ENCODE peak calls at places on chromosomes 12 and 14, in ten cellular contexts. H, S, K, M, U, D, R, J, F and O are unnamed samples. For H3K4me1 and H3K9me3, the result is how much of the 10 kb centered on the place peaks cover.

GRCh38 chr14:72545411-72546311 is 348.2 kb downstream of the DPF3 start:
- DNase-seq in H (no peak), S (no peak), K (no peak), M (no peak), U (no peak), D (no peak), R (no peak), J (no peak), F (no peak), O (no peak)

GRCh38 chr12:52874573-52875435 is 26.0 kb upstream of the KRT78 start:
- DNase-seq in H (no peak), S (no peak), K (no peak), M (no peak), U (no peak), D (no peak), R (no peak), J (no peak), F (no peak), O (no peak)

GRCh38 chr14:59507063-59507751 is 22.9 kb downstream of the JKAMP start:
- DNase-seq in H (peak), S (peak), K (peak), M (no peak), U (peak), D (no peak), R (peak), J (peak), F (peak), O (no peak)

GRCh38 chr14:55366271-55366670 is 45.4 kb downstream of the ATG14 start:
- DNase-seq in H (no peak), S (no peak), K (no peak), M (no peak), U (no peak), D (no peak), R (no peak), J (no peak), F (no peak), O (no peak)

GRCh38 chr12:93297536-93297935 is 80.2 kb upstream of the NUDT4 start:
- DNase-seq in H (no peak), S (no peak), K (no peak), M (no peak), U (no peak), D (no peak), R (no peak), J (no peak), F (no peak), O (no peak)

GRCh38 chr14:95482967-95483842 is 33.2 kb downstream of the SYNE3 start:
- DNase-seq in H (peak), S (peak), K (no peak), M (no peak), U (peak), D (no peak), R (no peak), J (peak), F (peak), O (peak)

GRCh38 chr14:68727315-68728078 is 65.4 kb downstream of the ZFP36L1 start:
- DNase-seq in H (no peak), S (no peak), K (no peak), M (no peak), U (no peak), D (no peak), R (no peak), J (no peak), F (no peak), O (no peak)

GRCh38 chr14:75011356-75012097 is 8.8 kb downstream of the EIF2B2 start:
- DNase-seq in H (no peak), S (peak), K (no peak), M (no peak), U (no peak), D (no peak), R (no peak), J (no peak), F (no peak), O (no peak)

GRCh38 chr14:69263364-69263763 is 3.4 kb downstream of the GALNT16 start:
- DNase-seq in H (no peak), S (no peak), K (no peak), M (no peak), U (peak), D (no peak), R (no peak), J (no peak), F (peak), O (no peak)

GRCh38 chr12:14403711-14404164 is 38.3 kb downstream of the ATF7IP start:
- DNase-seq in H (no peak), S (no peak), K (peak), M (no peak), U (no peak), D (no peak), R (peak), J (no peak), F (peak), O (no peak)

GRCh38 chr12:88519802-88520435 is 60.4 kb downstream of the KITLG start:
- DNase-seq in H (no peak), S (no peak), K (no peak), M (no peak), U (no peak), D (no peak), R (no peak), J (no peak), F (no peak), O (no peak)

GRCh38 chr12:127599441-127599840 is 667.5 kb upstream of the TMEM132C start:
- DNase-seq in H (no peak), S (no peak), K (no peak), M (no peak), U (no peak), D (no peak), R (no peak), J (no peak), F (no peak), O (no peak)

GRCh38 chr12:51186465-51186864 is 13.5 kb upstream of the TFCP2 start:
- DNase-seq in H (no peak), S (no peak), K (no peak), M (no peak), U (no peak), D (no peak), R (peak), J (no peak), F (no peak), O (no peak)

GRCh38 chr14:22122227-22123187 is 448.9 kb upstream of the OR4E1 start:
- DNase-seq in H (no peak), S (no peak), K (no peak), M (no peak), U (no peak), D (no peak), R (peak), J (no peak), F (no peak), O (no peak)

GRCh38 chr12:13964666-13965065 is 16.7 kb downstream of the GRIN2B start:
- DNase-seq in H (no peak), S (no peak), K (no peak), M (no peak), U (no peak), D (no peak), R (no peak), J (no peak), F (no peak), O (no peak)

GRCh38 chr12:121536058-121536928 is 44.5 kb downstream of the KDM2B start:
- DNase-seq in H (no peak), S (no peak), K (peak), M (peak), U (peak), D (no peak), R (peak), J (peak), F (peak), O (no peak)

GRCh38 chr12:46964496-46965098 is 114.8 kb upstream of the PCED1B start:
- DNase-seq in H (no peak), S (peak), K (no peak), M (no peak), U (no peak), D (no peak), R (no peak), J (no peak), F (peak), O (peak)

GRCh38 chr14:67690011-67690410 is 5.6 kb downstream of the RDH11 start:
- DNase-seq in H (no peak), S (no peak), K (no peak), M (no peak), U (no peak), D (no peak), R (no peak), J (no peak), F (no peak), O (no peak)

GRCh38 chr12:48977290-48978281 is 536 bp upstream of the WNT1 start:
- DNase-seq in H (no peak), S (peak), K (peak), M (peak), U (no peak), D (no peak), R (peak), J (peak), F (peak), O (no peak)

GRCh38 chr14:101820283-101820798 is 58.8 kb downstream of the PPP2R5C start:
- DNase-seq in H (no peak), S (no peak), K (peak), M (no peak), U (no peak), D (no peak), R (no peak), J (no peak), F (no peak), O (no peak)

GRCh38 chr14:72318648-72319047 is 386.4 kb downstream of the RGS6 start:
- DNase-seq in H (no peak), S (no peak), K (no peak), M (no peak), U (no peak), D (no peak), R (no peak), J (no peak), F (no peak), O (no peak)

GRCh38 chr12:27277846-27278260 is 33.8 kb downstream of the STK38L start:
- DNase-seq in H (peak), S (no peak), K (no peak), M (no peak), U (no peak), D (no peak), R (no peak), J (no peak), F (peak), O (no peak)

DNA sequence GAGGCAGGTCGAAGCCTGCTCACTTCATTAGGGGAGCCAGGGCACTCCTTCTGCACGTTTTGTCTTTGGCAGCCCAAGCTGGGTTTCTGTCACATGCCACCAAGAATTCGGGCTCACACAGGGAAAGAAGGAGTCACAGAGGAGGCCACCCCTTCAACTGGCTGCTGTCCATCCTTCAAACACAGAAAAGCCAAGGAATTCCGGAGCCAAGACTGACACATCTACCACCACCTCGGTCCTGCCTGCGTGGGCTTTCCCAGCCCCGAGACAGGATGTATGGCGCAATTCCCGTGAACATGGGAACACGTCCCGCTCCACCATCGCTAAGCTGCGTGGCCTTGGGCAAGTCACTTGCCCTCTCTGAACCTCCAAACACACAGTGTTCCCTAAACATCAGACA is 70.4 kb downstream of the NCOR2 start:
- DNase-seq in H (no peak), S (no peak), K (no peak), M (no peak), U (peak), D (no peak), R (no peak), J (no peak), F (no peak), O (no peak)
- H3K27ac ChIP-seq in H (no peak), S (no peak), K (no peak), M (peak), U (peak), D (peak), R (no peak), J (no peak), F (peak), O (peak)

GRCh38 chr14:105324080-105324778 is 9.7 kb downstream of the PACS2 start:
- DNase-seq in H (no peak), S (no peak), K (no peak), M (no peak), U (peak), D (no peak), R (no peak), J (no peak), F (no peak), O (peak)
- H3K4me1 ChIP-seq in H (under half), S (under half), K (under half), M (under half), U (half or more), D (under half), R (under half), J (under half), F (under half), O (under half)

GRCh38 chr14:77799863-77800730 is at the start of gene ADCK1:
- DNase-seq in H (peak), S (peak), K (peak), M (peak), U (peak), D (peak), R (peak), J (peak), F (peak), O (peak)
- H3K9me3 ChIP-seq in H (under half), S (under half), K (under half), M (under half), U (under half), D (under half), R (under half), J (under half), F (under half), O (under half)

DNA sequence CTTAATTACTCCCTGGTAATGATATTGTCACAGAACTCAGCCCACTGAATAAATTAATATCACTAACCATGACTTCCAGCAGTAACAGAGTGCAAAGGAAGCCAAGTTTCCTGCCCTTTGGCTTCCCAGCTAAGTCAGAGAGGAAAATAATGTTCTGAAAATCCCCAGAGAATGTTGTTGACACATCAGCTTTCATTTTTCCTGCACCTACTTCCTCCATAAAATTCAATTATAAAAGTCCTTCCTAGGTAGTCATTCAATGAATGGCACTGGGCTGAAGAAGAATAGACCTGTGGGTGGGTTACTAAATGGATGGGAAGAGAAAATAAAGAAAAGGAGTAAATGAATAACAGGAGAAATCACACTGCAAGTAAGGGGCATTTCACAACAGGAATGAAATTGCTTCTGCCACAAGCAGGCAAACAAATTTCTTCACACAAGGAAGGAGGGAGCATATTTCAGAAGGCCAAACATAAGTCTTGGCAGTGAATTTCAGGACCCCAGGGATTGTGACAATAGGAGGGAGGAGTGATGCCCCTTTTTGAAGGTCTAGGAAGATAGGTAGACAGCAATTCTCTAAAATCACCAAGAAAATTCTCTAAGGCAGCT is 73.2 kb upstream of the MDM1 start:
- DNase-seq in H (no peak), S (no peak), K (no peak), M (no peak), U (no peak), D (no peak), R (no peak), J (no peak), F (no peak), O (no peak)
- H3K27ac ChIP-seq in H (no peak), S (no peak), K (no peak), M (peak), U (peak), D (peak), R (no peak), J (peak), F (peak), O (no peak)

GRCh38 chr12:92133166-92133565 is 12.5 kb downstream of the BTG1 start:
- DNase-seq in H (no peak), S (no peak), K (no peak), M (no peak), U (no peak), D (no peak), R (no peak), J (no peak), F (no peak), O (no peak)

GRCh38 chr12:92136021-92136735 is 9.5 kb downstream of the BTG1 start:
- DNase-seq in H (no peak), S (no peak), K (no peak), M (no peak), U (no peak), D (no peak), R (no peak), J (no peak), F (peak), O (no peak)

GRCh38 chr12:92133795-92134637 is 11.6 kb downstream of the BTG1 start:
- DNase-seq in H (no peak), S (no peak), K (no peak), M (no peak), U (no peak), D (no peak), R (no peak), J (no peak), F (no peak), O (no peak)

GRCh38 chr12:92136883-92137582 is 8.6 kb downstream of the BTG1 start:
- DNase-seq in H (peak), S (no peak), K (no peak), M (no peak), U (no peak), D (no peak), R (peak), J (peak), F (no peak), O (no peak)

GRCh38 chr12:92134638-92135274 is 10.9 kb downstream of the BTG1 start:
- DNase-seq in H (no peak), S (no peak), K (no peak), M (no peak), U (no peak), D (no peak), R (no peak), J (no peak), F (no peak), O (no peak)
- H3K4me1 ChIP-seq in H (under half), S (half or more), K (half or more), M (half or more), U (half or more), D (under half), R (half or more), J (half or more), F (half or more), O (half or more)

GRCh38 chr12:34406228-34406995 is 384.1 kb downstream of the ALG10 start:
- DNase-seq in H (no peak), S (peak), K (peak), M (peak), U (peak), D (no peak), R (no peak), J (no peak), F (peak), O (peak)

GRCh38 chr12:34406996-34407300 is 384.7 kb downstream of the ALG10 start:
- DNase-seq in H (no peak), S (no peak), K (peak), M (no peak), U (no peak), D (peak), R (no peak), J (no peak), F (peak), O (peak)

GRCh38 chr12:34405286-34406227 is 383.3 kb downstream of the ALG10 start:
- DNase-seq in H (no peak), S (peak), K (peak), M (peak), U (peak), D (peak), R (no peak), J (no peak), F (peak), O (peak)

GRCh38 chr12:34404377-34405285 is 382.3 kb downstream of the ALG10 start:
- DNase-seq in H (no peak), S (peak), K (peak), M (peak), U (peak), D (peak), R (no peak), J (no peak), F (no peak), O (peak)

GRCh38 chr12:34407813-34408212 is 385.5 kb downstream of the ALG10 start:
- DNase-seq in H (no peak), S (no peak), K (no peak), M (no peak), U (no peak), D (no peak), R (no peak), J (no peak), F (no peak), O (no peak)
- H3K9me3 ChIP-seq in H (under half), S (under half), K (under half), M (under half), U (half or more), D (half or more), R (under half), J (under half), F (under half), O (under half)

GRCh38 chr12:76186507-76186906 is 102.0 kb upstream of the NAP1L1 start:
- DNase-seq in H (no peak), S (no peak), K (no peak), M (no peak), U (no peak), D (no peak), R (no peak), J (no peak), F (no peak), O (no peak)

GRCh38 chr12:76180401-76181277 is 96.2 kb upstream of the NAP1L1 start:
- DNase-seq in H (no peak), S (no peak), K (no peak), M (no peak), U (no peak), D (no peak), R (no peak), J (no peak), F (no peak), O (no peak)

GRCh38 chr12:76178461-76178860 is 94.0 kb upstream of the NAP1L1 start:
- DNase-seq in H (no peak), S (no peak), K (no peak), M (no peak), U (no peak), D (no peak), R (no peak), J (no peak), F (no peak), O (no peak)

GRCh38 chr12:76187177-76187576 is 102.7 kb upstream of the NAP1L1 start:
- DNase-seq in H (no peak), S (no peak), K (no peak), M (no peak), U (no peak), D (no peak), R (no peak), J (no peak), F (no peak), O (no peak)

GRCh38 chr12:76183459-76184186 is 99.1 kb upstream of the NAP1L1 start:
- DNase-seq in H (peak), S (peak), K (no peak), M (no peak), U (no peak), D (no peak), R (no peak), J (peak), F (peak), O (peak)
- H3K27ac ChIP-seq in H (no peak), S (peak), K (no peak), M (peak), U (no peak), D (no peak), R (no peak), J (peak), F (no peak), O (peak)

DNA sequence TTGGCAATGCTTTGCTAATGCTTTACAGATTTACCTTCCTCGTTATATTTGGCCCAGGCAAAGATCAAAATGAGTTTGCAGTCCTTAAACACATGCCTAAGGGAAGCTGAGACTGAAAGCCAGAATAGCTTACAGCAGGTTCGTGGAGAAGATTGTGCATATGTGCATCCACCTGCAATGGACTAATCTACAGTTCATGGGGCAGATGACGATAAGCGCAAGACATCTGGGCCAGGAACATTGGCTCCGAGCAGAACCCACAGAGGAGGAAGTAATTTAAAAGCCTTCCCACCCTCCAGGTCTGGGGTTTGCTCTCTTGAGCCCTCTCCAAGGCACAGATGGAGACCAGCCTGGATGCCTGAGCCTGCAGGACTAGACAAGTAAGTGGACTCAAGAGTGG is 99.3 kb downstream of the NINJ2 start:
- DNase-seq in H (no peak), S (no peak), K (no peak), M (no peak), U (no peak), D (no peak), R (no peak), J (no peak), F (no peak), O (no peak)
- H3K4me1 ChIP-seq in H (under half), S (under half), K (half or more), M (under half), U (under half), D (under half), R (under half), J (under half), F (under half), O (under half)

GRCh38 chr14:98101323-98101722 is 1170.7 kb downstream of the BCL11B start:
- DNase-seq in H (no peak), S (no peak), K (no peak), M (no peak), U (no peak), D (no peak), R (no peak), J (no peak), F (no peak), O (no peak)
- H3K9me3 ChIP-seq in H (under half), S (under half), K (under half), M (under half), U (under half), D (under half), R (under half), J (under half), F (under half), O (under half)